ENCODE peak calls at places on chromosomes 16 and 17, in eight cellular contexts. H, T, Y, A, Q, W, V and O are unnamed samples.

GRCh38 chr16:70706948-70707465 is 21.2 kb upstream of the MTSS2 start:
- DNase-seq in Y (no peak), A (peak), T (peak), H (no peak), Q (no peak), V (peak), W (no peak), O (no peak)

GRCh38 chr17:41301916-41302901 is at the start of gene KRTAP29-1:
- DNase-seq in H (no peak), Y (no peak), V (no peak), Q (no peak), A (no peak), W (no peak), T (no peak), O (no peak)

GRCh38 chr17:57288034-57288752 is 31.9 kb downstream of the MSI2 start:
- DNase-seq in W (no peak), V (no peak), T (no peak), Y (no peak), Q (no peak), H (no peak), A (peak), O (no peak)

GRCh38 chr17:3531266-3532101 is 26.1 kb downstream of the TRPV3 start:
- DNase-seq in Y (no peak), Q (no peak), V (no peak), A (no peak), W (no peak), H (no peak), T (no peak), O (no peak)

GRCh38 chr16:16940351-16940750 is 530.4 kb downstream of the XYLT1 start:
- DNase-seq in Q (no peak), A (no peak), V (no peak), W (no peak), T (no peak), Y (no peak), H (no peak), O (no peak)

GRCh38 chr17:55706808-55707773 is 15.6 kb downstream of the TMEM100 start:
- DNase-seq in A (no peak), Y (no peak), W (no peak), H (no peak), V (no peak), T (no peak), Q (no peak), O (no peak)

GRCh38 chr17:51481370-51481769 is 221.0 kb downstream of the UTP18 start:
- DNase-seq in H (no peak), V (no peak), W (no peak), T (no peak), Q (no peak), Y (no peak), A (no peak), O (no peak)

GRCh38 chr17:10081571-10082169 is 116.7 kb downstream of the GAS7 start:
- DNase-seq in T (no peak), W (no peak), A (no peak), H (no peak), V (no peak), Q (no peak), Y (no peak), O (no peak)

GRCh38 chr17:48612854-48613691 is 2.0 kb downstream of the HOXB8 start:
- DNase-seq in Y (no peak), V (no peak), A (no peak), W (peak), H (peak), Q (no peak), T (no peak), O (peak)

GRCh38 chr17:40331743-40332641 is 23.0 kb downstream of the RARA start:
- DNase-seq in H (no peak), Y (no peak), T (peak), Q (no peak), A (peak), W (no peak), V (no peak), O (no peak)

GRCh38 chr17:34519286-34519685 is 60.1 kb upstream of the TMEM132E start:
- DNase-seq in Q (no peak), A (no peak), H (peak), W (peak), T (no peak), Y (peak), V (no peak), O (peak)

GRCh38 chr17:41772218-41772585 is 14.3 kb downstream of the JUP start:
- DNase-seq in Q (no peak), A (no peak), T (no peak), W (no peak), V (no peak), H (no peak), Y (no peak), O (no peak)

GRCh38 chr17:7262192-7263070 is at the start of gene CLDN7:
- DNase-seq in Y (no peak), Q (no peak), A (no peak), H (no peak), V (no peak), T (no peak), W (peak), O (no peak)

GRCh38 chr16:67868290-67868689 is 4.6 kb upstream of the EDC4 start:
- DNase-seq in Q (no peak), Y (no peak), T (no peak), V (no peak), H (no peak), A (no peak), W (no peak), O (no peak)

GRCh38 chr17:8080208-8080798 is 7.2 kb downstream of the ALOX12B start:
- DNase-seq in V (no peak), Q (no peak), H (no peak), A (no peak), W (no peak), T (no peak), Y (no peak), O (no peak)

GRCh38 chr17:80667462-80668277 is 123.0 kb downstream of the RPTOR start:
- DNase-seq in Y (no peak), V (no peak), Q (no peak), T (no peak), W (no peak), H (no peak), A (no peak), O (no peak)

GRCh38 chr16:10386517-10387377 is 886 bp downstream of the ATF7IP2 start:
- DNase-seq in A (no peak), W (no peak), V (no peak), Y (no peak), Q (no peak), T (no peak), H (no peak), O (peak)

GRCh38 chr17:82217120-82217529 is 4.5 kb upstream of the CCDC57 start:
- DNase-seq in Y (no peak), A (no peak), W (no peak), T (peak), Q (no peak), V (no peak), H (no peak), O (no peak)

GRCh38 chr17:79950306-79950705 is 85.4 kb downstream of the TBC1D16 start:
- DNase-seq in Q (no peak), Y (no peak), T (no peak), A (peak), V (no peak), H (peak), W (no peak), O (no peak)

GRCh38 chr17:55577687-55578086 is 66.4 kb upstream of the SMIM36 start:
- DNase-seq in A (no peak), V (no peak), Y (no peak), T (no peak), H (no peak), W (no peak), Q (no peak), O (no peak)

GRCh38 chr17:6070280-6070894 is at the start of gene WSCD1:
- DNase-seq in T (no peak), H (peak), W (peak), V (no peak), Q (no peak), A (no peak), Y (peak), O (no peak)

GRCh38 chr17:59284317-59284716 is 47.1 kb upstream of the YPEL2 start:
- DNase-seq in V (no peak), Y (no peak), W (no peak), Q (no peak), A (no peak), H (no peak), T (no peak), O (no peak)

GRCh38 chr17:37710344-37710886 is 34.4 kb downstream of the HNF1B start:
- DNase-seq in V (no peak), Y (peak), H (peak), A (no peak), T (no peak), Q (no peak), W (peak), O (no peak)

GRCh38 chr16:22694887-22695382 is 119.0 kb upstream of the HS3ST2 start:
- DNase-seq in W (no peak), Y (no peak), A (peak), V (peak), T (no peak), H (no peak), Q (no peak), O (no peak)

GRCh38 chr17:82351254-82351712 is 7.8 kb upstream of the TEX19 start:
- DNase-seq in A (no peak), H (no peak), T (no peak), W (no peak), Q (no peak), Y (no peak), V (no peak), O (no peak)

GRCh38 chr16:27414803-27415431 is 12.9 kb downstream of the IL21R start:
- DNase-seq in A (no peak), T (no peak), W (no peak), H (no peak), Q (no peak), Y (no peak), V (no peak), O (no peak)

GRCh38 chr16:29913514-29913913 is 12.5 kb downstream of the KCTD13 start:
- DNase-seq in A (no peak), T (no peak), V (no peak), H (no peak), Y (no peak), W (no peak), Q (no peak), O (no peak)

GRCh38 chr16:71250461-71251232 is 20.1 kb upstream of the HYDIN start:
- DNase-seq in A (no peak), W (no peak), T (no peak), H (no peak), Y (no peak), Q (no peak), V (no peak), O (no peak)

GRCh38 chr17:79023886-79024771 is at the start of gene C1QTNF1:
- DNase-seq in T (no peak), W (peak), Y (peak), Q (no peak), H (peak), A (peak), V (no peak), O (no peak)

GRCh38 chr16:52149003-52149402 is 397.9 kb downstream of the TOX3 start:
- DNase-seq in T (no peak), Y (no peak), A (no peak), Q (no peak), W (no peak), V (no peak), H (no peak), O (no peak)

GRCh38 chr16:88317619-88317977 is 65.2 kb upstream of the ZNF469 start:
- DNase-seq in V (peak), H (no peak), A (peak), W (no peak), Y (no peak), T (no peak), Q (no peak), O (no peak)

GRCh38 chr17:19945009-19945650 is 32.5 kb downstream of the AKAP10 start:
- DNase-seq in T (no peak), H (no peak), A (no peak), Y (no peak), W (no peak), Q (no peak), V (no peak), O (no peak)

GRCh38 chr16:11101695-11102522 is 154.1 kb downstream of the SOCS1 start:
- DNase-seq in H (no peak), Q (no peak), Y (no peak), T (no peak), A (no peak), W (no peak), V (no peak), O (no peak)

GRCh38 chr16:22813223-22813945 is 578 bp upstream of the HS3ST2 start:
- DNase-seq in Y (peak), W (peak), A (no peak), H (peak), Q (no peak), T (no peak), V (peak), O (no peak)

GRCh38 chr16:68081796-68082567 is 3.2 kb upstream of the NFATC3 start:
- DNase-seq in W (no peak), A (no peak), Q (no peak), T (no peak), Y (no peak), V (no peak), H (no peak), O (no peak)

GRCh38 chr16:54934536-54935410 is 4.1 kb downstream of the IRX5 start:
- DNase-seq in W (no peak), Q (no peak), Y (no peak), T (peak), A (no peak), V (peak), H (peak), O (no peak)